ENCODE peak calls at places on chromosomes 16 and 17, in seven cellular contexts. One of them, this sample, is unnamed.

GRCh38 chr17:76869209-76869877 is 1.1 kb downstream of the MGAT5B start:
- DNase-seq in uterus: no peak
- DNase-seq in A549: no peak
- DNase-seq in neural progenitor cell: peak; percentile 64
- DNase-seq in thoracic aorta: no peak
- DNase-seq in heart right ventricle: no peak
- DNase-seq in psoas muscle: no peak
- DNase-seq in this sample: no peak

GRCh38 chr17:21464611-21465021 is 88.5 kb downstream of the KCNJ12 start:
- DNase-seq in uterus: no peak
- DNase-seq in A549: no peak
- DNase-seq in neural progenitor cell: no peak
- DNase-seq in thoracic aorta: no peak
- DNase-seq in heart right ventricle: no peak
- DNase-seq in psoas muscle: no peak
- DNase-seq in this sample: no peak

GRCh38 chr17:75983501-75984181 is 4.6 kb downstream of the TEN1 start:
- DNase-seq in uterus: no peak
- DNase-seq in A549: no peak
- DNase-seq in neural progenitor cell: no peak
- DNase-seq in thoracic aorta: no peak
- DNase-seq in heart right ventricle: no peak
- DNase-seq in psoas muscle: no peak
- DNase-seq in this sample: peak; percentile 75

GRCh38 chr16:81397879-81398516 is 46.6 kb upstream of the CMIP start:
- DNase-seq in uterus: no peak
- DNase-seq in A549: no peak
- DNase-seq in neural progenitor cell: no peak
- DNase-seq in thoracic aorta: no peak
- DNase-seq in heart right ventricle: no peak
- DNase-seq in psoas muscle: no peak
- DNase-seq in this sample: no peak

GRCh38 chr16:56576585-56577299 is 11.9 kb downstream of the MT4 start:
- DNase-seq in uterus: peak; percentile 53
- DNase-seq in A549: peak; percentile 41
- DNase-seq in neural progenitor cell: peak; percentile 72
- DNase-seq in thoracic aorta: peak; percentile 6
- DNase-seq in heart right ventricle: peak; percentile 78
- DNase-seq in psoas muscle: peak; percentile 85
- DNase-seq in this sample: peak; percentile 82

GRCh38 chr16:3878610-3879009 is 1.9 kb downstream of the CREBBP start:
- DNase-seq in uterus: no peak
- DNase-seq in A549: no peak
- DNase-seq in neural progenitor cell: no peak
- DNase-seq in thoracic aorta: no peak
- DNase-seq in heart right ventricle: no peak
- DNase-seq in psoas muscle: no peak
- DNase-seq in this sample: no peak

GRCh38 chr17:40341808-40342574 is 22.5 kb downstream of the GJD3 start:
- DNase-seq in uterus: peak; percentile 83
- DNase-seq in A549: peak; percentile 89
- DNase-seq in neural progenitor cell: peak; percentile 84
- DNase-seq in thoracic aorta: no peak
- DNase-seq in heart right ventricle: peak; percentile 88
- DNase-seq in psoas muscle: peak; percentile 90
- DNase-seq in this sample: peak; percentile 84

GRCh38 chr17:6551909-6552768 is 4.2 kb downstream of the PITPNM3 start:
- DNase-seq in uterus: peak; percentile 26
- DNase-seq in A549: no peak
- DNase-seq in neural progenitor cell: no peak
- DNase-seq in thoracic aorta: no peak
- DNase-seq in heart right ventricle: no peak
- DNase-seq in psoas muscle: no peak
- DNase-seq in this sample: peak; percentile 86

GRCh38 chr16:13864689-13865088 is 55.3 kb upstream of the ERCC4 start:
- DNase-seq in uterus: no peak
- DNase-seq in A549: no peak
- DNase-seq in neural progenitor cell: no peak
- DNase-seq in thoracic aorta: no peak
- DNase-seq in heart right ventricle: no peak
- DNase-seq in psoas muscle: no peak
- DNase-seq in this sample: no peak

GRCh38 chr17:12047977-12048376 is 27.3 kb downstream of the MAP2K4 start:
- DNase-seq in uterus: no peak
- DNase-seq in A549: no peak
- DNase-seq in neural progenitor cell: no peak
- DNase-seq in thoracic aorta: no peak
- DNase-seq in heart right ventricle: no peak
- DNase-seq in psoas muscle: no peak
- DNase-seq in this sample: no peak

GRCh38 chr17:59838196-59838911 is 54.4 kb downstream of the TUBD1 start:
- DNase-seq in uterus: no peak
- DNase-seq in A549: no peak
- DNase-seq in neural progenitor cell: no peak
- DNase-seq in thoracic aorta: no peak
- DNase-seq in heart right ventricle: no peak
- DNase-seq in psoas muscle: no peak
- DNase-seq in this sample: peak; percentile 33

GRCh38 chr16:80198265-80198994 is 342.4 kb upstream of the DYNLRB2 start:
- DNase-seq in uterus: no peak
- DNase-seq in A549: no peak
- DNase-seq in neural progenitor cell: no peak
- DNase-seq in thoracic aorta: no peak
- DNase-seq in heart right ventricle: no peak
- DNase-seq in psoas muscle: no peak
- DNase-seq in this sample: no peak

GRCh38 chr17:17551361-17551760 is 40.1 kb downstream of the PEMT start:
- DNase-seq in uterus: peak; percentile 73
- DNase-seq in A549: no peak
- DNase-seq in neural progenitor cell: peak; percentile 80
- DNase-seq in thoracic aorta: no peak
- DNase-seq in heart right ventricle: peak; percentile 72
- DNase-seq in psoas muscle: peak; percentile 54
- DNase-seq in this sample: no peak

GRCh38 chr17:36728030-36728991 is 126.9 kb downstream of the MRM1 start:
- DNase-seq in uterus: no peak
- DNase-seq in A549: no peak
- DNase-seq in neural progenitor cell: no peak
- DNase-seq in thoracic aorta: no peak
- DNase-seq in heart right ventricle: no peak
- DNase-seq in psoas muscle: no peak
- DNase-seq in this sample: no peak

GRCh38 chr17:75504347-75505151 is 10.8 kb downstream of the CASKIN2 start:
- DNase-seq in uterus: no peak
- DNase-seq in A549: peak; percentile 89
- DNase-seq in neural progenitor cell: peak; percentile 67
- DNase-seq in thoracic aorta: no peak
- DNase-seq in heart right ventricle: peak; percentile 37
- DNase-seq in psoas muscle: no peak
- DNase-seq in this sample: no peak

GRCh38 chr16:8727857-8728618 is 53.6 kb downstream of the ABAT start:
- DNase-seq in uterus: no peak
- DNase-seq in A549: no peak
- DNase-seq in neural progenitor cell: no peak
- DNase-seq in thoracic aorta: no peak
- DNase-seq in heart right ventricle: no peak
- DNase-seq in psoas muscle: no peak
- DNase-seq in this sample: no peak

GRCh38 chr17:1646199-1646875 is 805 bp upstream of the SCARF1 start:
- DNase-seq in uterus: no peak
- DNase-seq in A549: no peak
- DNase-seq in neural progenitor cell: no peak
- DNase-seq in thoracic aorta: no peak
- DNase-seq in heart right ventricle: no peak
- DNase-seq in psoas muscle: no peak
- DNase-seq in this sample: no peak

GRCh38 chr16:71467810-71468209 is 5.8 kb upstream of the ZNF23 start:
- DNase-seq in uterus: no peak
- DNase-seq in A549: no peak
- DNase-seq in neural progenitor cell: peak; percentile 85
- DNase-seq in thoracic aorta: no peak
- DNase-seq in heart right ventricle: no peak
- DNase-seq in psoas muscle: no peak
- DNase-seq in this sample: no peak

DNA sequence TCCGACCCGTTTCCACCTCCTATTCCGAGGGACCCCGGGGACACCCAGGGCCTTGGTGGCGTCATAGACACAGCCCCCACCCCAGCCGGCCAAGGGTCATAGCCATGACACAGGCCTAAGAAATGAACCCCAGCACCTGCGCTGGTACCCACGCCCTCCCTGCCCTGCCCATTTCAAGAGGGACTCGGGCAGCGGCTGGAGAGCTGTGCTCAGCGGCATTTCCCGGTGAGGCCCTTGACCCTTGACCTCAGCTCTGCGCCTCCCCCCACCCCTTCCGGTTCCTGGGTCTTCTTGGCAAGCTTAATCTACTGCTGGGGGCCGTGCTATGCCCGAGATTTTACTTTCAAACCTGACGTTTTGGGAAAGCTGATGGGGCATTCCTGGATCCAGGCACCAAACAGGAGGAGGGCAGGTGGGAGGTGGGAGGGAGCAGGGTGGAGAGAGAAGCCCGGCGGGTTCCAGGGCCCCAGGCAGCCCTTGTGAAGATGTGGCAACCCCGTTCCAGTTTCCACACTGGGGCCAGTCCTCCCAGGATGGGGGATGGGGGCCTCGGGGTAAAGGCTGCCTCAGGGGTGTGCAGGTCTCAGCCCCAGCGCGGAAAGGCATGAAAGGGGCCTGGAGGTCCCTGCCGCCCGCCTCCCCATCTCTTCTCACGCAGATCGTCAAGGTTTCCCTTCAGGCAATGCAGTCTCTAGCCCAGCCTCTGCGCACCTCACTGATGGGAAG is at the start of gene SLC22A31:
- DNase-seq in uterus: no peak
- DNase-seq in A549: no peak
- DNase-seq in neural progenitor cell: peak; percentile 27
- DNase-seq in thoracic aorta: no peak
- DNase-seq in heart right ventricle: no peak
- DNase-seq in psoas muscle: peak; percentile 35
- DNase-seq in this sample: peak; percentile 80
- H3K4me3 ChIP-seq in uterus: no peak within 1 kb of the TSS
- H3K4me3 ChIP-seq in A549: peak within 1 kb of the TSS; percentile 62
- H3K4me3 ChIP-seq in neural progenitor cell: peak within 1 kb of the TSS; percentile 51
- H3K4me3 ChIP-seq in thoracic aorta: peak within 1 kb of the TSS; percentile 51
- H3K4me3 ChIP-seq in heart right ventricle: peak within 1 kb of the TSS; percentile 24
- H3K4me3 ChIP-seq in psoas muscle: peak within 1 kb of the TSS; percentile 48
- H3K4me3 ChIP-seq in this sample: peak within 1 kb of the TSS; percentile 55

GRCh38 chr16:24989417-24989978 is 25.7 kb downstream of the ARHGAP17 start:
- DNase-seq in uterus: no peak
- DNase-seq in A549: no peak
- DNase-seq in neural progenitor cell: no peak
- DNase-seq in thoracic aorta: no peak
- DNase-seq in heart right ventricle: no peak
- DNase-seq in psoas muscle: no peak
- DNase-seq in this sample: no peak

GRCh38 chr16:24992696-24993095 is 22.5 kb downstream of the ARHGAP17 start:
- DNase-seq in uterus: no peak
- DNase-seq in A549: no peak
- DNase-seq in neural progenitor cell: no peak
- DNase-seq in thoracic aorta: no peak
- DNase-seq in heart right ventricle: no peak
- DNase-seq in psoas muscle: no peak
- DNase-seq in this sample: no peak

GRCh38 chr16:24990803-24991202 is 24.4 kb downstream of the ARHGAP17 start:
- DNase-seq in uterus: no peak
- DNase-seq in A549: no peak
- DNase-seq in neural progenitor cell: no peak
- DNase-seq in thoracic aorta: no peak
- DNase-seq in heart right ventricle: no peak
- DNase-seq in psoas muscle: no peak
- DNase-seq in this sample: no peak

GRCh38 chr16:24988593-24989338 is 26.4 kb downstream of the ARHGAP17 start:
- DNase-seq in uterus: peak; percentile 52
- DNase-seq in A549: peak; percentile 30
- DNase-seq in neural progenitor cell: no peak
- DNase-seq in thoracic aorta: no peak
- DNase-seq in heart right ventricle: no peak
- DNase-seq in psoas muscle: no peak
- DNase-seq in this sample: no peak

DNA sequence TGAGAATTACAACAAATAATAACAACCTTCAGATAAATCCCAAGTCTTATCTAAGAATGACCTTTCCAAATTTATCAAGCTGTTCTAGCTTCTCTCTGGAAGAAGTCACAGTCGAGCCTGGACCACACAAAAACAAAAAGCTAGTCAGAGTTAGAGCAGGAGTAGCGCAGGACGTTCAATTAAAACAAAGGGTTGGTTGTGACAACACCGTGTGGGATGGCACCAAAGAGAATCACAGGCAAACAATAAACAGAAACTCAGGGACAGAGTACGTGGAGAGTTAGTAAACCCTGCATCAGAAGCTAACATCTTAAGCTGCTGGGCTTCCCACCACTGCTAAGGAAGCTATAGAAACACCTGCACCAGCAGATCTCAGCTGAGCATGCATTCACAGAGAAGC is 23.8 kb downstream of the ARHGAP17 start:
- DNase-seq in uterus: no peak
- DNase-seq in A549: no peak
- DNase-seq in neural progenitor cell: no peak
- DNase-seq in thoracic aorta: no peak
- DNase-seq in heart right ventricle: no peak
- DNase-seq in psoas muscle: no peak
- DNase-seq in this sample: no peak
- H3K27ac ChIP-seq in uterus: peak overlapping the region; percentile 18
- H3K27ac ChIP-seq in A549: peak overlapping the region; percentile 35
- H3K27ac ChIP-seq in neural progenitor cell: no peak overlapping the region
- H3K27ac ChIP-seq in thoracic aorta: peak overlapping the region; percentile 75
- H3K27ac ChIP-seq in heart right ventricle: peak overlapping the region; percentile 57
- H3K27ac ChIP-seq in psoas muscle: peak overlapping the region; percentile 38
- H3K27ac ChIP-seq in this sample: no peak overlapping the region

GRCh38 chr16:84820771-84821170 is 986 bp downstream of the CRISPLD2 start:
- DNase-seq in uterus: no peak
- DNase-seq in A549: no peak
- DNase-seq in neural progenitor cell: no peak
- DNase-seq in thoracic aorta: no peak
- DNase-seq in heart right ventricle: no peak
- DNase-seq in psoas muscle: peak; percentile 34
- DNase-seq in this sample: no peak
- H3K4me3 ChIP-seq in uterus: peak overlapping the region; percentile 87
- H3K4me3 ChIP-seq in A549: no peak overlapping the region
- H3K4me3 ChIP-seq in neural progenitor cell: no peak overlapping the region
- H3K4me3 ChIP-seq in thoracic aorta: peak overlapping the region; percentile 74
- H3K4me3 ChIP-seq in heart right ventricle: peak overlapping the region; percentile 68
- H3K4me3 ChIP-seq in psoas muscle: peak overlapping the region; percentile 65
- H3K4me3 ChIP-seq in this sample: peak overlapping the region; percentile 51

DNA sequence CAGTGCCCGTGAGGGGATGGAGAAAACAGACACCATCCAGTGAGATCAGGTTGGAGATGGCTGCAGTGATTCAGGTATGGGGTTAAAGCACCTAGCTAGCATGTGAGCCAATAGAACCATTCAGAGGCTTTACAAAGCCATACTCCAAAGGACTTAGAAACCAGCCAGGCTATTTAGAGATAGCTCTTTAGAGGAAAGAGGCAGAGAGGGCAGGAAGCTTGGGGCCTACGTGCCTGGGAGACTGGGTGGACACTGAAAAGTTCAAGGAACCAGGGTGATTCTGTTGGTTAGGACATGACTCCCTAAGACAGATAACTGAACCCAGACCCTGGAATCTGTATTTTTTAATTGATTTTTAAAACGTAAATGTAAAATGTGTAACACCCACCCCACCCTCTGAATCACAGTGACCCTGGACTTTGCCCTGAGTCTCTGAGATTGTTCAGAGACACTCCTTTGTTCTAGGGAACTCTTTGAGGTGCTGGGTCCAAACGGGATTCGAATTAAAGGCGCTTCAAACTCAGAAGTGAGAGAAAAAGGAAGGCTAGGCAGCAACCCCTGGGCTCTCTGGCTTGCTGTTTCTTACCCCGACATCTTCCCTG is 16.1 kb upstream of the GNA13 start:
- DNase-seq in uterus: no peak
- DNase-seq in A549: no peak
- DNase-seq in neural progenitor cell: no peak
- DNase-seq in thoracic aorta: no peak
- DNase-seq in heart right ventricle: no peak
- DNase-seq in psoas muscle: no peak
- DNase-seq in this sample: no peak
- H3K27ac ChIP-seq in uterus: no peak overlapping the region
- H3K27ac ChIP-seq in A549: peak overlapping the region; percentile 88
- H3K27ac ChIP-seq in neural progenitor cell: no peak overlapping the region
- H3K27ac ChIP-seq in thoracic aorta: no peak overlapping the region
- H3K27ac ChIP-seq in heart right ventricle: no peak overlapping the region
- H3K27ac ChIP-seq in psoas muscle: no peak overlapping the region
- H3K27ac ChIP-seq in this sample: no peak overlapping the region

This sample was measured in lung.